ENCODE peak calls at places on chromosomes 6 and 20, in five cellular contexts. A is DND-41, H is cardiac muscle cell, O is ascending aorta, U is HepG2. G is an unnamed sample.
A peak's percentile ranks its signal among the peaks of the same experiment; 100 is the strongest.

GRCh38 chr20:10573273-10573950 is 100.4 kb downstream of the JAG1 start:
- DNase-seq in A (no peak), H (no peak), O (no peak), U (no peak), G (no peak)

GRCh38 chr6:159981591-159982245 is 12.8 kb downstream of the IGF2R start:
- DNase-seq in A (peak; percentile 52), H (no peak), O (no peak), U (no peak), G (peak; percentile 36)

GRCh38 chr6:159654483-159655098 is 38.5 kb downstream of the SOD2 start:
- DNase-seq in A (no peak), H (peak; percentile 65), O (no peak), U (peak; percentile 65), G (no peak)

GRCh38 chr20:3980260-3981131 is 34.9 kb downstream of the RNF24 start:
- DNase-seq in A (peak; percentile 77), H (no peak), O (no peak), U (peak; percentile 80), G (peak; percentile 24)

GRCh38 chr6:118464620-118465019 is 83.5 kb upstream of the PLN start:
- DNase-seq in A (no peak), H (no peak), O (no peak), U (no peak), G (no peak)

GRCh38 chr6:106168097-106168888 is 82.2 kb downstream of the PRDM1 start:
- DNase-seq in A (no peak), H (no peak), O (no peak), U (no peak), G (no peak)

GRCh38 chr6:16851044-16851540 is 89.8 kb upstream of the ATXN1 start:
- DNase-seq in A (no peak), H (no peak), O (no peak), U (no peak), G (no peak)

GRCh38 chr20:1860446-1860845 is 34.8 kb upstream of the SIRPA start:
- DNase-seq in A (no peak), H (no peak), O (no peak), U (no peak), G (no peak)

GRCh38 chr6:116447496-116448011 is 13.6 kb upstream of the CALHM6 start:
- DNase-seq in A (no peak), H (no peak), O (no peak), U (no peak), G (no peak)

GRCh38 chr6:148440877-148441453 is 98.3 kb downstream of the SASH1 start:
- DNase-seq in A (no peak), H (peak; percentile 76), O (no peak), U (peak; percentile 50), G (no peak)

GRCh38 chr6:156686429-156686939 is 90.7 kb upstream of the ARID1B start:
- DNase-seq in A (peak; percentile 14), H (peak; percentile 65), O (no peak), U (peak; percentile 70), G (no peak)

GRCh38 chr6:16430661-16431089 is 192.3 kb downstream of the GMPR start:
- DNase-seq in A (no peak), H (no peak), O (no peak), U (peak; percentile 75), G (no peak)

GRCh38 chr6:159809149-159809548 is 9.1 kb downstream of the PNLDC1 start:
- DNase-seq in A (no peak), H (no peak), O (no peak), U (no peak), G (no peak)

GRCh38 chr6:81981812-81982211 is 229.3 kb upstream of the TENT5A start:
- DNase-seq in A (no peak), H (no peak), O (no peak), U (no peak), G (no peak)

GRCh38 chr20:52031574-52032303 is 159.8 kb downstream of the ZFP64 start:
- DNase-seq in A (no peak), H (no peak), O (no peak), U (peak; percentile 95), G (no peak)

GRCh38 chr20:20489623-20490341 is 121.9 kb downstream of the INSM1 start:
- DNase-seq in A (no peak), H (peak; percentile 8), O (no peak), U (no peak), G (no peak)

GRCh38 chr6:148443798-148444560 is 101.3 kb downstream of the SASH1 start:
- DNase-seq in A (no peak), H (no peak), O (no peak), U (no peak), G (no peak)

GRCh38 chr6:123925360-123925759 is 121.7 kb downstream of the NKAIN2 start:
- DNase-seq in A (no peak), H (no peak), O (no peak), U (no peak), G (no peak)

GRCh38 chr6:109595998-109596397 is 95.0 kb downstream of the AK9 start:
- DNase-seq in A (peak; percentile 46), H (no peak), O (no peak), U (peak; percentile 26), G (no peak)

DNA sequence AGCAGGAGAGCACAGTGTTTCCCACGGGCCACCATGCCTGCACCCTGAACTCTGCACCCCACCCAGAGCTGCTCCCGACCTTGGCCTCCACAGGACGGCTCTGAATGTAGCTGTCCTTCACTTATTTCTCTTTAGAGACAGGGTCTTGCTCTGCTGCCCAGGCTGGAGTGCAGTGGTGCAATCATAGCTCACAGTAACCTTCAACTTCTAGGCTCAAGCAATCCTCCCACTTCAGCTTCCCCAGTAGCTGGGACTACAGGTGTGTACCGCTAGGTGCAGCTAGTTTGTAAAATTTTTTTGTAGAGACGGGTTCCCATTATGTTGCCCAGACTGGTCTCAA is 130.9 kb downstream of the AGPAT4 start:
- DNase-seq in A (no peak), H (no peak), O (no peak), U (no peak), G (no peak)
- H3K4me1 ChIP-seq in A (no peaks in the 10 kb centered on the region), H (no peaks in the 10 kb centered on the region), O (no peaks in the 10 kb centered on the region), U (peaks cover 19% of the 10 kb centered on the region), G (no peaks in the 10 kb centered on the region)

GRCh38 chr20:47652301-47652700 is 133.0 kb downstream of the SULF2 start:
- DNase-seq in A (no peak), H (no peak), O (no peak), U (no peak), G (no peak)

GRCh38 chr20:47655635-47656034 is 129.6 kb downstream of the SULF2 start:
- DNase-seq in A (no peak), H (no peak), O (no peak), U (no peak), G (no peak)

GRCh38 chr20:47652794-47653193 is 132.5 kb downstream of the SULF2 start:
- DNase-seq in A (no peak), H (no peak), O (no peak), U (no peak), G (no peak)

GRCh38 chr20:47654370-47654769 is 130.9 kb downstream of the SULF2 start:
- DNase-seq in A (no peak), H (no peak), O (no peak), U (no peak), G (no peak)

DNA sequence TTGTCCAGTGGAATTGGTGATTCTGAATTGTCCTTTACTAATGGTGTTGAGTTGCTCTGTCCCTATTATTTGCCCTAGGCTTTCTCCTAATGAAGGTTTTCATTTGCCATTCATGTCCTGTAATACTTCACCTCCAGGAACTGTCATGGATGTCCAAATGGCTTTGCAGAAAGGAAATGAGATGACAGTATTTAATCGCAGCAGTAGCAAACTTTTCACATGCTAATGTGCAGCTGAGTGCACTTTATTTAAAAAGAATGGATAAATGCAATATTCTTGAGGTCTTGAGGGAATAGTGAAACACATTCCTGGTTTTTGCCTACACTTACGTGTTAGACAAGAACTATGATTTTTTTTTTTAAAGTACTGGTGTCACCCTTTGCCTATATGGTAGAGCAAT is 131.4 kb downstream of the SULF2 start:
- DNase-seq in A (no peak), H (no peak), O (no peak), U (no peak), G (no peak)
- H3K36me3 ChIP-seq in A (peaks cover 43% of the 10 kb centered on the region), H (peaks cover 42% of the 10 kb centered on the region), O (peaks cover 61% of the 10 kb centered on the region), U (peaks cover 87% of the 10 kb centered on the region), G (peaks cover 59% of the 10 kb centered on the region)

GRCh38 chr20:32559753-32560380 is 25.3 kb downstream of the NOL4L start:
- DNase-seq in A (no peak), H (no peak), O (no peak), U (no peak), G (no peak)

GRCh38 chr20:32562495-32562911 is 22.6 kb downstream of the NOL4L start:
- DNase-seq in A (no peak), H (peak; percentile 53), O (no peak), U (peak; percentile 47), G (no peak)

GRCh38 chr20:32560482-32560988 is 24.6 kb downstream of the NOL4L start:
- DNase-seq in A (no peak), H (no peak), O (no peak), U (no peak), G (no peak)

GRCh38 chr20:32559216-32559752 is 25.8 kb downstream of the NOL4L start:
- DNase-seq in A (no peak), H (no peak), O (no peak), U (no peak), G (no peak)

DNA sequence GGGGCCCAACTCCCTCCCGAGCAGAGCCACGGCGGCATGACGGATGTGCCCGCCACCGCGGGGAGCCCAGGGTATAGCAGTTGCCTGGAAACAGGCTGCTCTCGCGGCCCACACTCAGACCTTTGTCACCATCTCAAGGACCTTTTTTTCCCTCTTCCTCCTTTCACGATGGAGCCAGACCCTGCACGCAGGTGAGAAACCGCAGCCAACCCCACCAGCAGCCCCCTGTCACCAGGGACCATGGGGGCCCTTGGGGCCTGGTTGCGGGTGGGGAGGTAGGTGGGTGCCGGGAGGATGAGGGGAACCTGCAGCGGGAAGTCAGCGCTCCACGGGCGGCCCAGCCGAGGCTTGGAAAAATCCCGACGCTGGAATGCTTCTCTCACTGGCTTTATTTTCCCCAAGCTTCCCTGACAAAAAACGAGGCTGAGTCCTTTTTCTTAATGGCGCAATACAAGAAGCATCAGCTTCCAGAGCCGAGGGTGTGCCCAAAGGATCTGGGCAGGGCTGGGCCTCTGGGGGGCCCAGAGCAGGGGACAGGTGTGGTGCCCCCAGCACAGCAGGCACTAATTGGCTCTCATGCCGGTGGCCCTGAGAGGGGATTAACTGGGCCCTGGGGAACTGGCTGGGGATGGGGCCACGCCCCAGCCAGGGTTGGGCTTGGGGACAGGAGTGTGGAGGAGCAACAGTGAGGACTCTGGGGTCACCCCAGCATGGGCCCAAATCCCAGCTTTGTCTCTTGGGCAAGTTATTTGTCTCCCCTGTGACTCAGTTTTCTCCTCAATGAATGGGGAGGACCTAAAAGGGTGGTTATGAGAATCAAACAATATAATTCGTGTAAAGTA is 23.9 kb downstream of the NOL4L start:
- DNase-seq in A (no peak), H (peak; percentile 24), O (no peak), U (no peak), G (no peak)
- H3K4me1 ChIP-seq in A (no peaks in the 10 kb centered on the region), H (peaks cover 32% of the 10 kb centered on the region), O (no peaks in the 10 kb centered on the region), U (peaks cover 94% of the 10 kb centered on the region), G (peaks cover 32% of the 10 kb centered on the region)

GRCh38 chr6:44428682-44429081 is 41.2 kb downstream of the CDC5L start:
- DNase-seq in A (no peak), H (no peak), O (no peak), U (no peak), G (no peak)
- H3K36me3 ChIP-seq in A (peaks cover 99% of the 10 kb centered on the region), H (peaks cover 50% of the 10 kb centered on the region), O (peaks cover 38% of the 10 kb centered on the region), U (peaks cover 67% of the 10 kb centered on the region), G (peaks cover 40% of the 10 kb centered on the region)

G was measured in CD4-positive, alpha-beta memory T cell.